ENCODE peak calls at places on chromosome 7, in six cellular contexts. W is stimulated activated CD4-positive, alpha-beta T cell treated with anti-CD3 and anti-CD28 coated beads, Interleukin-15, amount 100 ng/mL, for 24 hours; K is NB4; Z is amniotic stem cell; D is stimulated activated CD8-positive, alpha-beta memory T cell treated with anti-CD3 and anti-CD28 coated beads, Interleukin-12 subunit alpha, Interleukin-12 subunit beta, amount 100 ng/mL, for 1 hour; J is type B pancreatic cell. S is an unnamed sample.

GRCh38 chr7:2876031-2876862 is 32.1 kb upstream of the GNA12 start:
- DNase-seq in W (no peak), K (no peak), Z (peak), D (no peak), J (no peak), S (no peak)

GRCh38 chr7:744854-745430 is 17.9 kb upstream of the PRKAR1B start:
- DNase-seq in W (no peak), K (no peak), Z (no peak), D (no peak), J (no peak), S (no peak)

GRCh38 chr7:26368542-26368941 is 76.9 kb downstream of the SNX10 start:
- DNase-seq in W (no peak), K (no peak), Z (no peak), D (no peak), J (no peak), S (no peak)

GRCh38 chr7:44194069-44194468 is 4.8 kb upstream of the GCK start:
- DNase-seq in W (peak), K (peak), Z (no peak), D (no peak), J (no peak), S (no peak)

GRCh38 chr7:122588621-122589020 is 110.3 kb downstream of the RNF133 start:
- DNase-seq in W (no peak), K (no peak), Z (no peak), D (no peak), J (no peak), S (no peak)

GRCh38 chr7:50781371-50781770 is 1.3 kb downstream of the GRB10 start:
- DNase-seq in W (peak), K (no peak), Z (no peak), D (no peak), J (no peak), S (no peak)

GRCh38 chr7:129502708-129503685 is 666 bp downstream of the SMKR1 start:
- DNase-seq in W (peak), K (peak), Z (no peak), D (no peak), J (peak), S (no peak)

GRCh38 chr7:149496642-149497391 is 792 bp downstream of the ZNF746 start:
- DNase-seq in W (peak), K (peak), Z (peak), D (peak), J (no peak), S (no peak)

GRCh38 chr7:37420931-37421330 is 27.7 kb downstream of the ELMO1 start:
- DNase-seq in W (no peak), K (no peak), Z (no peak), D (no peak), J (no peak), S (no peak)

GRCh38 chr7:122132341-122132740 is 11.7 kb downstream of the AASS start:
- DNase-seq in W (no peak), K (no peak), Z (no peak), D (no peak), J (no peak), S (no peak)

S was measured in coronary artery.